ENCODE peak calls at places on chromosomes 7 and 10, in six cellular contexts. U is natural killer cell; L is activated CD4-positive, alpha-beta T cell treated with anti-CD3 and anti-CD28 coated beads, Interleukin-2, amount 50 U/mL, for 1 hour; K is hypothalamus; V is endothelial cell; G is DND-41. E is an unnamed sample.

GRCh38 chr7:33774762-33775523 is 130.4 kb upstream of the BMPER start:
- DNase-seq in U (no peak), L (no peak), K (no peak), V (no peak), G (no peak), E (no peak)

GRCh38 chr10:8418631-8419030 is 364.1 kb downstream of the GATA3 start:
- DNase-seq in U (no peak), L (no peak), K (no peak), V (no peak), G (no peak), E (no peak)

GRCh38 chr7:102055181-102055976 is 231.3 kb upstream of the SH2B2 start:
- DNase-seq in U (no peak), L (no peak), K (no peak), V (no peak), G (no peak), E (no peak)

GRCh38 chr7:147586110-147586509 is 1004.5 kb upstream of the C7orf33 start:
- DNase-seq in U (no peak), L (no peak), K (no peak), V (no peak), G (no peak), E (no peak)

GRCh38 chr10:83332695-83333094 is 806.6 kb upstream of the GHITM start:
- DNase-seq in U (no peak), L (no peak), K (no peak), V (no peak), G (no peak), E (no peak)

GRCh38 chr7:139730746-139731612 is 46.8 kb downstream of the HIPK2 start:
- DNase-seq in U (no peak), L (peak; percentile 33), K (no peak), V (no peak), G (no peak), E (peak; percentile 53)

GRCh38 chr10:82922755-82923154 is 1047.8 kb downstream of the NRG3 start:
- DNase-seq in U (no peak), L (no peak), K (no peak), V (no peak), G (no peak), E (no peak)

GRCh38 chr7:90595801-90596683 is at the start of gene CDK14:
- DNase-seq in U (peak; percentile 22), L (peak; percentile 6), K (peak; percentile 52), V (peak; percentile 85), G (no peak), E (no peak)

GRCh38 chr7:18361756-18362155 is 133.8 kb upstream of the HDAC9 start:
- DNase-seq in U (no peak), L (no peak), K (no peak), V (no peak), G (no peak), E (no peak)

GRCh38 chr10:86370006-86370585 is 3.5 kb upstream of the GRID1 start:
- DNase-seq in U (no peak), L (no peak), K (no peak), V (no peak), G (no peak), E (no peak)

GRCh38 chr7:128217972-128218652 is 23.0 kb upstream of the LEP start:
- DNase-seq in U (no peak), L (no peak), K (no peak), V (no peak), G (no peak), E (no peak)

GRCh38 chr7:44698046-44698580 is 50.5 kb upstream of the ZMIZ2 start:
- DNase-seq in U (no peak), L (no peak), K (no peak), V (no peak), G (no peak), E (no peak)

GRCh38 chr7:1961776-1962276 is 270.9 kb downstream of the MAD1L1 start:
- DNase-seq in U (peak; percentile 67), L (peak; percentile 26), K (no peak), V (no peak), G (peak; percentile 67), E (peak; percentile 64)

GRCh38 chr7:16774986-16775385 is 21.4 kb downstream of the TSPAN13 start:
- DNase-seq in U (no peak), L (no peak), K (no peak), V (no peak), G (no peak), E (no peak)

GRCh38 chr7:120920588-120920987 is 30.0 kb upstream of the ING3 start:
- DNase-seq in U (no peak), L (no peak), K (no peak), V (no peak), G (no peak), E (no peak)

GRCh38 chr7:104943502-104944343 is 70.3 kb upstream of the KMT2E start:
- DNase-seq in U (peak; percentile 54), L (peak; percentile 70), K (no peak), V (no peak), G (peak; percentile 39), E (peak; percentile 73)

GRCh38 chr7:2511769-2512168 is 7.8 kb upstream of the LFNG start:
- DNase-seq in U (no peak), L (no peak), K (no peak), V (no peak), G (no peak), E (no peak)

GRCh38 chr10:66869635-66870034 is 56.2 kb upstream of the LRRTM3 start:
- DNase-seq in U (no peak), L (no peak), K (no peak), V (no peak), G (no peak), E (no peak)

GRCh38 chr10:125505648-125506047 is 177.3 kb downstream of the TEX36 start:
- DNase-seq in U (no peak), L (no peak), K (no peak), V (no peak), G (no peak), E (no peak)

GRCh38 chr10:16947071-16947470 is 129.8 kb upstream of the RSU1 start:
- DNase-seq in U (no peak), L (no peak), K (no peak), V (no peak), G (no peak), E (no peak)

GRCh38 chr10:95403690-95404459 is 113.1 kb upstream of the PDLIM1 start:
- DNase-seq in U (no peak), L (no peak), K (no peak), V (no peak), G (no peak), E (no peak)

GRCh38 chr7:4792537-4793126 is 17.2 kb downstream of the AP5Z1 start:
- DNase-seq in U (no peak), L (peak; percentile 20), K (no peak), V (peak; percentile 70), G (no peak), E (no peak)

GRCh38 chr10:14056545-14057332 is 274.0 kb downstream of the FRMD4A start:
- DNase-seq in U (no peak), L (no peak), K (no peak), V (no peak), G (no peak), E (no peak)

GRCh38 chr7:77893813-77894212 is 95.2 kb downstream of the PHTF2 start:
- DNase-seq in U (no peak), L (no peak), K (no peak), V (no peak), G (no peak), E (no peak)

GRCh38 chr10:78432582-78432981 is 398.9 kb downstream of the RPS24 start:
- DNase-seq in U (no peak), L (no peak), K (no peak), V (no peak), G (no peak), E (no peak)

GRCh38 chr7:892648-893593 is 16.6 kb downstream of the GET4 start:
- DNase-seq in U (no peak), L (no peak), K (no peak), V (no peak), G (no peak), E (no peak)

GRCh38 chr7:39589323-39590111 is 23.3 kb downstream of the YAE1 start:
- DNase-seq in U (no peak), L (peak; percentile 36), K (no peak), V (peak; percentile 14), G (peak; percentile 78), E (peak; percentile 80)

GRCh38 chr7:118104812-118105441 is 79.0 kb upstream of the LSM8 start:
- DNase-seq in U (no peak), L (no peak), K (no peak), V (no peak), G (no peak), E (no peak)

GRCh38 chr7:25781704-25782103 is 370.3 kb upstream of the NFE2L3 start:
- DNase-seq in U (no peak), L (no peak), K (no peak), V (no peak), G (no peak), E (no peak)

GRCh38 chr7:112286294-112287086 is 80.0 kb downstream of the ZNF277 start:
- DNase-seq in U (no peak), L (no peak), K (no peak), V (no peak), G (no peak), E (no peak)

GRCh38 chr7:37945336-37945735 is 24.9 kb downstream of the EPDR1 start:
- DNase-seq in U (no peak), L (no peak), K (no peak), V (no peak), G (no peak), E (no peak)

GRCh38 chr10:60444494-60445064 is 54.9 kb upstream of the ANK3 start:
- DNase-seq in U (no peak), L (no peak), K (no peak), V (no peak), G (no peak), E (no peak)

GRCh38 chr7:5177060-5177459 is 13.0 kb upstream of the WIPI2 start:
- DNase-seq in U (no peak), L (no peak), K (peak; percentile 23), V (no peak), G (no peak), E (no peak)

E was measured in central memory CD4-positive, alpha-beta T cell.